ENCODE peak calls at places on chromosome 21, in ten cellular contexts. Q is anterior cingulate cortex; O is HFFc6; T is CD4-positive, alpha-beta memory T cell; Y is hippocampal formation; B is foreskin fibroblast; A is body of pancreas; P is germinal center; L is effector CD4-positive, alpha-beta T cell; U is right lobe of liver. H is an unnamed sample.

GRCh38 chr21:39660596-39660995 is 47.9 kb downstream of the B3GALT5 start:
- DNase-seq in Q (no peak), O (peak), T (no peak), Y (no peak), B (peak), A (peak), P (no peak), L (no peak), U (no peak), H (no peak)

GRCh38 chr21:15210235-15210678 is 145.5 kb upstream of the NRIP1 start:
- DNase-seq in Q (no peak), O (no peak), T (no peak), Y (no peak), B (peak), A (peak), P (no peak), L (no peak), U (peak), H (no peak)

GRCh38 chr21:31284797-31285397 is 59.2 kb downstream of the TIAM1 start:
- DNase-seq in Q (no peak), O (no peak), T (no peak), Y (no peak), B (peak), A (no peak), P (no peak), L (no peak), U (no peak), H (no peak)

GRCh38 chr21:43812139-43812821 is 22.9 kb downstream of the RRP1 start:
- DNase-seq in Q (no peak), O (no peak), T (no peak), Y (no peak), B (no peak), A (no peak), P (no peak), L (no peak), U (peak), H (no peak)

GRCh38 chr21:31282095-31282709 is 61.9 kb downstream of the TIAM1 start:
- DNase-seq in Q (no peak), O (peak), T (no peak), Y (no peak), B (peak), A (no peak), P (no peak), L (no peak), U (no peak), H (no peak)

GRCh38 chr21:27674037-27674436 is 707.1 kb upstream of the ADAMTS5 start:
- DNase-seq in Q (no peak), O (peak), T (no peak), Y (no peak), B (peak), A (no peak), P (no peak), L (no peak), U (no peak), H (no peak)

GRCh38 chr21:16159213-16159970 is 429.6 kb downstream of the USP25 start:
- DNase-seq in Q (no peak), O (peak), T (no peak), Y (no peak), B (peak), A (no peak), P (no peak), L (no peak), U (no peak), H (no peak)

GRCh38 chr21:21101911-21102310 is 103.7 kb downstream of the NCAM2 start:
- DNase-seq in Q (peak), O (peak), T (no peak), Y (peak), B (peak), A (no peak), P (no peak), L (no peak), U (no peak), H (peak)

H was measured in occipital lobe.